ENCODE peak calls at places on chromosomes 4 and X, in five cellular contexts. F is prostate gland, I is suprapubic skin, A is astrocyte, Y is lower lobe of right lung. X is an unnamed sample.

GRCh38 chr4:123832173-123833026 is 435.8 kb downstream of the SPRY1 start:
- DNase-seq in A (peak; percentile 100), I (peak; percentile 75), Y (no peak), F (no peak), X (no peak)

GRCh38 chr4:110106946-110107325 is 91.5 kb downstream of the ELOVL6 start:
- DNase-seq in F (no peak), I (no peak), Y (no peak), A (peak; percentile 78), X (no peak)

GRCh38 chrX:38646129-38646528 is 84.8 kb downstream of the TSPAN7 start:
- DNase-seq in A (no peak), I (no peak), Y (no peak), F (no peak), X (no peak)

GRCh38 chr4:37664696-37665095 is 21.5 kb downstream of the RELL1 start:
- DNase-seq in Y (no peak), A (no peak), F (no peak), I (no peak), X (no peak)

GRCh38 chr4:87196927-87197326 is 23.5 kb downstream of the KLHL8 start:
- DNase-seq in I (no peak), F (no peak), Y (no peak), A (no peak), X (no peak)

GRCh38 chrX:140091276-140091886 is 126.1 kb upstream of the CXorf66 start:
- DNase-seq in F (peak; percentile 3), Y (peak; percentile 45), A (no peak), I (no peak), X (peak; percentile 12)

GRCh38 chr4:158998624-158999023 is 104.3 kb upstream of the RAPGEF2 start:
- DNase-seq in I (no peak), A (peak; percentile 20), Y (no peak), F (no peak), X (no peak)

GRCh38 chr4:140718240-140718639 is 37.9 kb downstream of the TBC1D9 start:
- DNase-seq in A (peak; percentile 45), F (no peak), I (no peak), Y (no peak), X (no peak)

GRCh38 chrX:139211568-139212182 is 318.9 kb upstream of the F9 start:
- DNase-seq in F (no peak), A (no peak), Y (no peak), I (no peak), X (no peak)

GRCh38 chr4:105088110-105088879 is 58.4 kb upstream of the TET2 start:
- DNase-seq in F (peak; percentile 14), I (no peak), Y (no peak), A (peak; percentile 98), X (no peak)

GRCh38 chr4:114057746-114058145 is 78.3 kb upstream of the ARSJ start:
- DNase-seq in F (no peak), I (no peak), Y (no peak), A (no peak), X (no peak)

GRCh38 chrX:129965166-129965565 is 17.3 kb upstream of the BCORL1 start:
- DNase-seq in F (no peak), A (no peak), Y (no peak), I (no peak), X (no peak)

GRCh38 chrX:129959493-129959832 is 23.0 kb upstream of the BCORL1 start:
- DNase-seq in Y (no peak), I (no peak), A (no peak), F (no peak), X (no peak)

GRCh38 chrX:129958814-129959492 is 23.5 kb upstream of the BCORL1 start:
- DNase-seq in A (no peak), I (no peak), F (no peak), Y (no peak), X (no peak)

GRCh38 chrX:129963729-129964128 is 18.7 kb upstream of the BCORL1 start:
- DNase-seq in A (no peak), F (no peak), Y (no peak), I (no peak), X (no peak)

GRCh38 chrX:129961180-129962083 is 21.0 kb upstream of the BCORL1 start:
- DNase-seq in I (peak; percentile 76), A (no peak), Y (peak; percentile 87), F (peak; percentile 50), X (peak; percentile 77)
- H3K4me3 ChIP-seq in I (peak overlapping the region; percentile 18), A (no peak overlapping the region), Y (peak overlapping the region; percentile 25), F (no peak overlapping the region), X (peak overlapping the region; percentile 52)

GRCh38 chr4:169244210-169244609 is 26.5 kb downstream of the SH3RF1 start:
- DNase-seq in Y (no peak), I (no peak), F (no peak), A (no peak), X (no peak)
- H3K27ac ChIP-seq in Y (peak overlapping the region; percentile 53), I (no peak overlapping the region), F (no peak overlapping the region), A (peak overlapping the region; percentile 44), X (no peak overlapping the region)

GRCh38 chrX:10175317-10175871 is 18.6 kb downstream of the CLCN4 start:
- DNase-seq in I (no peak), A (peak; percentile 78), Y (no peak), F (no peak), X (no peak)

GRCh38 chrX:10174051-10174450 is 17.3 kb downstream of the CLCN4 start:
- DNase-seq in Y (no peak), A (no peak), F (no peak), I (no peak), X (no peak)

GRCh38 chrX:10174810-10175209 is 18.0 kb downstream of the CLCN4 start:
- DNase-seq in A (no peak), I (no peak), Y (no peak), F (no peak), X (no peak)

GRCh38 chrX:10172867-10173266 is 16.1 kb downstream of the CLCN4 start:
- DNase-seq in F (no peak), Y (no peak), I (no peak), A (no peak), X (no peak)

GRCh38 chrX:10173331-10173900 is 16.6 kb downstream of the CLCN4 start:
- DNase-seq in Y (no peak), A (peak; percentile 94), F (peak; percentile 66), I (no peak), X (no peak)
- H3K4me3 ChIP-seq in Y (no peak overlapping the region), A (no peak overlapping the region), F (no peak overlapping the region), I (peak overlapping the region; percentile 22), X (no peak overlapping the region)

DNA sequence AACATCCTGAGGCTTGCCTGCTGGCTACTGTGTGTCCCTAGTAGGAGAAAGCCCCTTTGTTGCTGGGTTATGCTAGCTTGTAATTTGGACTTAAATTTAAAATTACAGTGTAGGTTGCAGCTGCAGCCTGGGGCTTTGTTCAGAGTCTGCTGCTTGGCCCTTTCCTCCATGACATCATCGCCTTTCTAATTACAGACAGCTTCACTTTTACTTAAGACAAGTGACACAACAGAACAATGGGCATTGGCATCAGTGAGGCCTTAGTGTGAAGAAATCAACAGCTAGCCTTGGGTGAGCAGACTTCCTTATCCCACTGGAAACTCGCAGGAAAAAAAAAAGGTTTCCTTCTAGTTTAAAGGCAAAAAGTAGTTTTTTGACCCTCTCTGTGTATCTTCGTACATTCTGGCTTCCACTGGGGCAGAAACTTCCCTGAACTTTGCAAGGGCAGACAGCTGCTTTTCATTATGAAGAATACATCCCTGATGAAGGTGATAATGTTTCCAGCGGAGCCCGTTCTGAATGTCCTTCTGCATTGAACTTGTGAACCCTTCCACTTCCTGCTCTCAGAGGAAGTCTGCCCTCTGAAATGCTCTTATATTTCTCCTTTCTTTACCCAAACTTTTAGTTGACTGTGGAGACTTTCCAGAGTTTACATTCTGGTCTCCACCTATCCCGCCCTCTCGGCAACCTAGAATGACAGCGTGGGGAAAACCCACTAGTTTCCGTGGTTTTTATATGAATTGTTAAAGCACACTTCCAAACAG is 123.2 kb upstream of the FAM9C start:
- DNase-seq in I (no peak), A (peak; percentile 48), Y (no peak), F (no peak), X (peak; percentile 31)
- H3K27ac ChIP-seq in I (peak overlapping the region; percentile 71), A (peak overlapping the region; percentile 41), Y (peak overlapping the region; percentile 68), F (no peak overlapping the region), X (no peak overlapping the region)

GRCh38 chr4:73185903-73186302 is 72.7 kb downstream of the ANKRD17 start:
- DNase-seq in A (no peak), Y (no peak), I (no peak), F (no peak), X (no peak)

GRCh38 chr4:73178389-73178788 is 80.2 kb downstream of the ANKRD17 start:
- DNase-seq in F (no peak), A (no peak), Y (no peak), I (no peak), X (no peak)

DNA sequence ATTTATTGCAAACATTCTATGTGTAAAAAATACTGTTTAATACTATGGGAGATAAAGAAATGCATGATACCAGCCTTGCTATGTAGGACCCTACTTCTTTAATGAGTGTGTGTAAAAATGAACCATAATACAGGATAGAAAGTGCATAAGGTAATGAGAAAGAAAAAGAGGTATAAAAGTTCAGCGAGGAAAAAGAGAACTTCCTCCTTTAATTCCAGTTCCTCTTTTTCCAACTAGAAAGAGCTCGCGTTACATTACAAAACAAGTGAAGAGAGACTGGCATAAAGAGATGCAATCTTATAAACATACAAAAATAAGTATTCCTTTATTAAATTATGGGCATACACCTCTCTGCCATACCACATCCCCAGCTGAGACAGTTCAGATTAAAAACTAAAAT is 77.4 kb downstream of the ANKRD17 start:
- DNase-seq in A (no peak), F (no peak), Y (no peak), I (no peak), X (no peak)
- H3K4me3 ChIP-seq in A (no peak overlapping the region), F (no peak overlapping the region), Y (no peak overlapping the region), I (no peak overlapping the region), X (no peak overlapping the region)

GRCh38 chr4:166042510-166043055 is 169.5 kb downstream of the TLL1 start:
- DNase-seq in A (no peak), I (no peak), F (peak; percentile 17), Y (no peak), X (no peak)
- H3K27ac ChIP-seq in A (no peak overlapping the region), I (no peak overlapping the region), F (peak overlapping the region; percentile 57), Y (no peak overlapping the region), X (no peak overlapping the region)

GRCh38 chr4:48197643-48198237 is 63.7 kb upstream of the TXK start:
- DNase-seq in A (no peak), Y (no peak), F (no peak), I (no peak), X (no peak)

GRCh38 chr4:48193921-48194320 is 59.9 kb upstream of the TXK start:
- DNase-seq in F (no peak), Y (no peak), I (no peak), A (no peak), X (no peak)

GRCh38 chr4:48194986-48195773 is 61.1 kb upstream of the TXK start:
- DNase-seq in I (no peak), F (no peak), Y (no peak), A (peak; percentile 52), X (no peak)

GRCh38 chr4:48196758-48197504 is 62.9 kb upstream of the TXK start:
- DNase-seq in A (no peak), Y (no peak), I (no peak), F (no peak), X (no peak)

GRCh38 chr4:48195853-48196252 is 61.8 kb upstream of the TXK start:
- DNase-seq in Y (no peak), A (no peak), I (no peak), F (no peak), X (no peak)
- H3K4me3 ChIP-seq in Y (no peak overlapping the region), A (no peak overlapping the region), I (no peak overlapping the region), F (no peak overlapping the region), X (no peak overlapping the region)